ENCODE peak calls at places on chromosomes 6 and 20, in nine cellular contexts. F is effector memory CD8-positive, alpha-beta T cell; M is GM13976; H is fibroblast of pulmonary artery; O is A549; X is hippocampal formation; K is cardiac fibroblast; Y is CD8-positive, alpha-beta T cell; L is ovary. R is an unnamed sample.

GRCh38 chr6:164025180-164025579 is 610.7 kb downstream of the QKI start:
- DNase-seq in O (no peak), H (no peak), Y (no peak), L (no peak), X (no peak), F (no peak), K (no peak), M (no peak), R (no peak)

GRCh38 chr6:24667378-24667803 is 514 bp downstream of the ACOT13 start:
- DNase-seq in L (no peak), F (no peak), X (no peak), Y (no peak), K (peak), O (no peak), H (peak), M (peak), R (no peak)

GRCh38 chr6:5084192-5084786 is 852 bp upstream of the PPP1R3G start:
- DNase-seq in K (no peak), L (peak), F (no peak), M (peak), O (no peak), Y (no peak), H (no peak), X (no peak), R (no peak)

GRCh38 chr6:3128381-3129108 is 10.0 kb downstream of the BPHL start:
- DNase-seq in X (no peak), H (no peak), Y (no peak), L (no peak), M (no peak), K (no peak), O (no peak), F (no peak), R (no peak)

GRCh38 chr20:45307076-45307645 is 521 bp downstream of the RBPJL start:
- DNase-seq in F (no peak), H (no peak), Y (no peak), L (no peak), M (no peak), K (no peak), O (no peak), X (no peak), R (no peak)

GRCh38 chr20:25496968-25497401 is 88.3 kb downstream of the NINL start:
- DNase-seq in Y (no peak), K (no peak), M (no peak), O (no peak), F (no peak), L (no peak), X (no peak), H (no peak), R (no peak)

GRCh38 chr20:5504061-5504739 is 187.4 kb upstream of the PROKR2 start:
- DNase-seq in Y (no peak), L (peak), O (no peak), F (no peak), K (peak), X (peak), M (peak), H (peak), R (no peak)

GRCh38 chr6:79888587-79888986 is 58.8 kb downstream of the ELOVL4 start:
- DNase-seq in O (no peak), L (no peak), Y (no peak), M (no peak), F (no peak), H (no peak), X (no peak), K (no peak), R (no peak)

GRCh38 chr6:170080828-170081368 is 210.0 kb downstream of the DLL1 start:
- DNase-seq in F (no peak), X (peak), O (no peak), L (peak), M (no peak), H (no peak), Y (no peak), K (no peak), R (no peak)

GRCh38 chr6:142761756-142762155 is 183.2 kb downstream of the HIVEP2 start:
- DNase-seq in F (no peak), X (no peak), H (no peak), Y (no peak), K (no peak), O (no peak), M (no peak), L (no peak), R (no peak)

R was measured in effector CD4-positive, alpha-beta T cell.